ENCODE peak calls at places on chromosome 22, in four cellular contexts. D is stimulated activated CD4-positive, alpha-beta T cell treated with anti-CD3 and anti-CD28 coated beads, Interleukin-2, amount 100 ng/mL, for 48 hours; E is T-helper 2 cell; L is T-helper 9 cell. B is an unnamed sample.

GRCh38 chr22:35649026-35649553 is 844 bp downstream of the APOL6 start:
- DNase-seq in L (no peak), D (no peak), E (no peak), B (no peak)

GRCh38 chr22:29907753-29908515 is 25.0 kb downstream of the MTMR3 start:
- DNase-seq in D (peak; percentile 12), E (no peak), L (no peak), B (peak; percentile 66)

GRCh38 chr22:24994070-24994763 is 41.7 kb downstream of the KIAA1671 start:
- DNase-seq in D (peak; percentile 30), E (no peak), L (no peak), B (no peak)

GRCh38 chr22:30175743-30176288 is 70.7 kb downstream of the LIF start:
- DNase-seq in D (no peak), E (no peak), L (no peak), B (no peak)

GRCh38 chr22:46581580-46582244 is 38.5 kb upstream of the GRAMD4 start:
- DNase-seq in D (no peak), E (no peak), L (no peak), B (no peak)

GRCh38 chr22:27620367-27621154 is 181.0 kb downstream of the MN1 start:
- DNase-seq in D (no peak), L (no peak), E (no peak), B (no peak)

GRCh38 chr22:38768036-38768435 is 12.2 kb upstream of the SUN2 start:
- DNase-seq in L (no peak), E (no peak), D (no peak), B (no peak)

GRCh38 chr22:19213496-19214473 is 35.2 kb upstream of the SLC25A1 start:
- DNase-seq in D (no peak), L (no peak), E (no peak), B (no peak)

GRCh38 chr22:35154937-35155387 is 89.0 kb downstream of the ISX start:
- DNase-seq in D (peak; percentile 5), L (no peak), E (no peak), B (peak; percentile 13)

GRCh38 chr22:36544107-36544620 is 15.2 kb upstream of the EIF3D start:
- DNase-seq in E (no peak), D (no peak), L (no peak), B (no peak)

GRCh38 chr22:19554834-19555404 is 30.7 kb upstream of the CLDN5 start:
- DNase-seq in L (no peak), D (no peak), E (no peak), B (peak; percentile 1)

GRCh38 chr22:46259374-46259773 is 3.8 kb downstream of the PKDREJ start:
- DNase-seq in E (no peak), D (no peak), L (no peak), B (no peak)

GRCh38 chr22:24580276-24580675 is 12.6 kb downstream of the LRRC75B start:
- DNase-seq in E (no peak), L (no peak), D (no peak), B (no peak)

GRCh38 chr22:24805790-24806662 is at the start of gene SGSM1:
- DNase-seq in D (peak; percentile 69), L (peak; percentile 61), E (peak; percentile 56), B (peak; percentile 22)

GRCh38 chr22:41917906-41918791 is 3.3 kb upstream of the SHISA8 start:
- DNase-seq in L (no peak), E (no peak), D (no peak), B (no peak)

GRCh38 chr22:48459859-48460823 is 1367.5 kb downstream of the BRD1 start:
- DNase-seq in D (no peak), L (no peak), E (no peak), B (no peak)

GRCh38 chr22:49925525-49926128 is 7.2 kb downstream of the CRELD2 start:
- DNase-seq in E (peak; percentile 36), L (peak; percentile 67), D (no peak), B (no peak)

GRCh38 chr22:19819209-19819910 is 35.3 kb downstream of the GNB1L start:
- DNase-seq in E (no peak), D (no peak), L (no peak), B (no peak)

GRCh38 chr22:46056169-46057041 is 79.4 kb upstream of the WNT7B start:
- DNase-seq in L (no peak), D (no peak), E (no peak), B (no peak)

GRCh38 chr22:20741634-20742581 is 32.0 kb upstream of the SERPIND1 start:
- DNase-seq in D (peak; percentile 41), E (no peak), L (peak; percentile 14), B (peak; percentile 18)

GRCh38 chr22:45863981-45864751 is 112.8 kb downstream of the WNT7B start:
- DNase-seq in D (peak; percentile 82), L (peak; percentile 58), E (peak; percentile 47), B (no peak)

GRCh38 chr22:49453816-49454215 is 373.9 kb downstream of the BRD1 start:
- DNase-seq in D (no peak), L (no peak), E (no peak), B (no peak)

GRCh38 chr22:16608931-16609330 is 16.3 kb upstream of the CCT8L2 start:
- DNase-seq in E (no peak), D (no peak), L (no peak), B (no peak)

GRCh38 chr22:43110927-43111623 is 525 bp downstream of the BIK start:
- DNase-seq in D (no peak), L (peak; percentile 32), E (peak; percentile 19), B (no peak)

GRCh38 chr22:43001271-43002197 is 13.4 kb downstream of the PACSIN2 start:
- DNase-seq in L (no peak), E (no peak), D (no peak), B (no peak)

GRCh38 chr22:37797874-37798500 is 9.7 kb upstream of the GCAT start:
- DNase-seq in D (no peak), E (no peak), L (no peak), B (no peak)

GRCh38 chr22:48380016-48380665 is 1447.5 kb downstream of the BRD1 start:
- DNase-seq in E (no peak), D (no peak), L (no peak), B (no peak)

GRCh38 chr22:36244522-36245391 is 5.4 kb upstream of the APOL2 start:
- DNase-seq in D (no peak), L (no peak), E (no peak), B (no peak)

GRCh38 chr22:41664951-41665350 is 23.7 kb downstream of the SNU13 start:
- DNase-seq in L (no peak), D (no peak), E (no peak), B (no peak)

GRCh38 chr22:36635483-36635882 is 68.1 kb downstream of the CACNG2 start:
- DNase-seq in D (no peak), L (no peak), E (no peak), B (no peak)

B was measured in DMS 273 treated with DMSO at 0.1 percent for 48 hours.